ENCODE peak calls at places on chromosome 15, in four cellular contexts. Y is uterus, L is left ventricle myocardium inferior, D is heart right ventricle. Q is an unnamed sample. For H3K4me1, the result is how much of the 10 kb centered on the place peaks cover.

GRCh38 chr15:58736244-58736643 is 13.3 kb downstream of the ADAM10 start:
- DNase-seq in Y (no peak), L (no peak), D (no peak), Q (no peak)

GRCh38 chr15:92848852-92849598 is 51.1 kb upstream of the CHD2 start:
- DNase-seq in Y (no peak), L (no peak), D (no peak), Q (no peak)

GRCh38 chr15:71547066-71547465 is 263.3 kb upstream of the NR2E3 start:
- DNase-seq in Y (peak), L (peak), D (peak), Q (peak)

GRCh38 chr15:74733269-74733668 is 7.9 kb upstream of the CYP1A1 start:
- DNase-seq in Y (no peak), L (no peak), D (no peak), Q (no peak)

GRCh38 chr15:71237456-71238188 is 122.4 kb downstream of the THSD4 start:
- DNase-seq in Y (peak), L (peak), D (peak), Q (peak)

GRCh38 chr15:96416934-96417759 is 86.6 kb downstream of the NR2F2 start:
- DNase-seq in Y (peak), L (no peak), D (no peak), Q (no peak)

GRCh38 chr15:64783796-64784195 is 8.4 kb upstream of the RBPMS2 start:
- DNase-seq in Y (no peak), L (no peak), D (no peak), Q (no peak)

GRCh38 chr15:37372064-37372463 is 271.7 kb upstream of the MEIS2 start:
- DNase-seq in Y (no peak), L (no peak), D (no peak), Q (no peak)

GRCh38 chr15:52178765-52179164 is 12.4 kb downstream of the GNB5 start:
- DNase-seq in Y (peak), L (no peak), D (no peak), Q (no peak)

GRCh38 chr15:48221885-48222284 is 15.8 kb downstream of the SLC12A1 start:
- DNase-seq in Y (no peak), L (no peak), D (no peak), Q (no peak)

GRCh38 chr15:95024388-95024787 is 793.0 kb downstream of the MCTP2 start:
- DNase-seq in Y (no peak), L (no peak), D (no peak), Q (no peak)

GRCh38 chr15:35858707-35859106 is 312.7 kb upstream of the DPH6 start:
- DNase-seq in Y (no peak), L (no peak), D (no peak), Q (no peak)

GRCh38 chr15:61205427-61205826 is 23.7 kb downstream of the RORA start:
- DNase-seq in Y (no peak), L (no peak), D (no peak), Q (no peak)

GRCh38 chr15:37106490-37107001 is 6.2 kb upstream of the MEIS2 start:
- DNase-seq in Y (peak), L (peak), D (peak), Q (peak)

GRCh38 chr15:89199734-89200133 is 21.6 kb downstream of the RLBP1 start:
- DNase-seq in Y (no peak), L (peak), D (peak), Q (no peak)

GRCh38 chr15:65952425-65953053 is 83.2 kb downstream of the RAB11A start:
- DNase-seq in Y (no peak), L (no peak), D (peak), Q (peak)

GRCh38 chr15:82898961-82899360 is 53.6 kb downstream of the HOMER2 start:
- DNase-seq in Y (no peak), L (no peak), D (no peak), Q (no peak)

GRCh38 chr15:45642203-45642932 is 7.5 kb downstream of the SQOR start:
- DNase-seq in Y (peak), L (no peak), D (no peak), Q (no peak)

GRCh38 chr15:65263313-65263712 is 23.4 kb downstream of the PARP16 start:
- DNase-seq in Y (no peak), L (no peak), D (no peak), Q (no peak)

GRCh38 chr15:62071711-62072308 is 5.0 kb downstream of the C2CD4A start:
- DNase-seq in Y (no peak), L (no peak), D (no peak), Q (no peak)

GRCh38 chr15:60353245-60353940 is 44.4 kb downstream of the ANXA2 start:
- DNase-seq in Y (no peak), L (no peak), D (no peak), Q (no peak)

GRCh38 chr15:80121546-80121945 is 31.3 kb upstream of the FAH start:
- DNase-seq in Y (no peak), L (no peak), D (no peak), Q (no peak)

GRCh38 chr15:67091073-67091965 is 25.9 kb downstream of the SMAD3 start:
- DNase-seq in Y (peak), L (peak), D (peak), Q (peak)

GRCh38 chr15:95929232-95929846 is 401.2 kb upstream of the NR2F2 start:
- DNase-seq in Y (no peak), L (no peak), D (no peak), Q (no peak)

GRCh38 chr15:73697033-73697467 is 12.9 kb downstream of the CD276 start:
- DNase-seq in Y (peak), L (peak), D (peak), Q (peak)

DNA sequence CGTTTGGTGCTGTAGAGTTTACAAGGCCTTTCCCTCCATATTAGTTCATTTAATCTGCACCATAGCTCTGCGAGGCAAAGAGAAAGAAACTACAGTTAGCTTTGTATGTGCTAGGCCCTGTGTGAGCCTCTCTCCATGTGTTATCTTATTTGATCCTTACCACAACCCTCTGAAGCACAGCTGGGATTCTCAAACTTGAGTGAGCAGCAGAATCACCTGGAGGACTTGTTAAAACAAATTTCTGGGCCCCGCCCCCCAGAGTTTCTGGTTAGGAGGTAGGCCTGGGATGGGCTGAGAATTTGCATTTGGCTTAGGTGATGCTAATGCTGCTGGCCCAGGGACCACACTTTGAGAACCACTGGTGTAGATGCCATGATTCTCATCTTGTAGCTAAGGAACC is 12.3 kb downstream of the CA12 start:
- DNase-seq in Y (no peak), L (no peak), D (no peak), Q (no peak)
- H3K4me1 ChIP-seq in Y (under half), L (under half), D (under half), Q (under half)

GRCh38 chr15:25900426-25900825 is 37.3 kb upstream of the ATP10A start:
- DNase-seq in Y (no peak), L (no peak), D (no peak), Q (no peak)
- TF ChIP-seq CTCF in Y (no peak), L (no peak), D (no peak), Q (no peak)

DNA sequence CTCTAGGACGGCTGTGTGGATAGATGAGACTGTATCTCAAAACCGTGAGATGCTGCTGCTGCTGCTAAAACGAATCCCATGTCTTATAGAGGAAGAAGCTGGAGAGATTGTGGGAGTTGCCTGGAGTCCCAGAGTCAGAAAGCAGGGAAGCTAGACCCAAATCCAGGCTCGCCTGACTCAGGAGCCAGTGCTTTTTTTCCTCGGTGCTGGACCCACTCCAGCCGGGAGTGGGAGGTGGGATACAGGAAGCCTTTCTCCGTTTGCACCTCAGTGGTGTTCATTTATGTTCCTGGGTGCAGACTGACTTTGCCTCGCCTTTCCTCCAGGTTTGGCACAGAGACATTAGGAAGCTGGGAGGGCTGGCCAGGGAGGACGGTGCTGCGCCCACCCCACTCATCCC is 150.9 kb upstream of the LINGO1 start:
- DNase-seq in Y (no peak), L (no peak), D (no peak), Q (no peak)
- H3K4me1 ChIP-seq in Y (under half), L (under half), D (under half), Q (under half)

GRCh38 chr15:56385908-56386307 is 20.7 kb downstream of the TEX9 start:
- DNase-seq in Y (no peak), L (no peak), D (no peak), Q (no peak)

GRCh38 chr15:56393277-56393676 is 28.1 kb downstream of the TEX9 start:
- DNase-seq in Y (no peak), L (no peak), D (no peak), Q (no peak)

GRCh38 chr15:56390739-56391267 is 25.6 kb downstream of the TEX9 start:
- DNase-seq in Y (no peak), L (no peak), D (no peak), Q (no peak)
- TF ChIP-seq CTCF in Y (no peak), L (no peak), D (no peak), Q (no peak)

GRCh38 chr15:90872481-90873184 is 4.2 kb downstream of the FURIN start:
- DNase-seq in Y (no peak), L (no peak), D (no peak), Q (no peak)
- H3K4me1 ChIP-seq in Y (under half), L (half or more), D (half or more), Q (under half)

GRCh38 chr15:49902791-49903481 is 216.1 kb downstream of the ATP8B4 start:
- DNase-seq in Y (no peak), L (no peak), D (peak), Q (peak)

GRCh38 chr15:49900036-49900435 is 219.0 kb downstream of the ATP8B4 start:
- DNase-seq in Y (no peak), L (no peak), D (no peak), Q (no peak)

GRCh38 chr15:49900836-49901235 is 218.2 kb downstream of the ATP8B4 start:
- DNase-seq in Y (no peak), L (no peak), D (no peak), Q (no peak)

GRCh38 chr15:49904296-49904695 is 214.7 kb downstream of the ATP8B4 start:
- DNase-seq in Y (no peak), L (no peak), D (no peak), Q (no peak)

GRCh38 chr15:49901867-49902775 is 216.9 kb downstream of the ATP8B4 start:
- DNase-seq in Y (no peak), L (no peak), D (no peak), Q (no peak)
- TF ChIP-seq CTCF in Y (peak), L (peak), D (no peak), Q (peak)

DNA sequence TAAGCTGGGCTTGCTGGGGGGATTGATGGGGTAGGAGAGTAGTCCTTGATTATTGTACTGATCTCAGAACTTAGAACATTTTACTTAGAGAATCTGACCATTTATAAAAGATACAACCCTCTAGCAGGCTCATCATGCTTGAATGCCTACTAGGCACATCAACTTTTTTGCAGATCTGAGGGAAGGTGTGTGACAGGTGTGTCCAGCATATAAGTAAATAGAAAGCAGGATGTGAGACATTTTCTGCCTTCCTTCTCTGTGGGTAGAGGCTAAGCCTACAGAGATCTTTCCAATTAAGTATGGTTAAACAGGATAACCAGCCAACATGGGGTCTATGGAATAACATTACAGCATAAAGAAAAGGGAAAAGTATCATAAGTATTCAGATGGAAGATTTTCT is 159.1 kb downstream of the AKAP13 start:
- DNase-seq in Y (no peak), L (no peak), D (no peak), Q (no peak)
- H3K4me1 ChIP-seq in Y (under half), L (half or more), D (half or more), Q (under half)

DNA sequence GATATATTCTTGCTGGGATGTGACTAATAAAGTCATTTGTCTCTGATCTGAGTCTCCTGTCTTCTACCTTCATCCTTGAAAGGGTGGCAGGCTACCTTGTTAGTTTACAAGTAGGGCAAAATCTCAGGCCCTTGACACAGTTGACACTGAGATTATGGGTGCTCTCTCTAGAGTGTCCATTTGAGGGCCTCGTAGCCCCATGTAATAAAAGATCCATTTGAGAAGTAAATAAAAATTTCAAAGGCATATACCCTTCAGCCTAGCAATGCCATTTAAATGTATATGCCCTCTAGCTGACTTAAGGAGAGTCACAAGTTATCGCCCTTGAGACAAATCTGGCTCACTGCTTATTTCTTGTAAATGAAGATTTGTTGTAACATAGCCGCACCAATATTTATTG is 98.6 kb downstream of the TCF12 start:
- DNase-seq in Y (no peak), L (no peak), D (no peak), Q (no peak)
- TF ChIP-seq CTCF in Y (no peak), L (no peak), D (peak), Q (peak)

Q was measured in heart left ventricle.